ENCODE peak calls at places on chromosome 18, in eight cellular contexts. B, T, I, D, U, C, F and H are unnamed samples.

GRCh38 chr18:78074400-78075020 is 824.9 kb downstream of the GALR1 start:
- DNase-seq in C (no peak), F (no peak), D (no peak), I (no peak), T (no peak), U (no peak), B (no peak), H (no peak)

GRCh38 chr18:75492897-75493296 is 65.4 kb upstream of the SMIM21 start:
- DNase-seq in D (no peak), F (no peak), B (no peak), C (no peak), T (no peak), I (no peak), U (no peak), H (no peak)

GRCh38 chr18:27382477-27383216 is 197.5 kb upstream of the CHST9 start:
- DNase-seq in T (no peak), B (no peak), D (no peak), F (no peak), U (no peak), C (no peak), I (no peak), H (no peak)

GRCh38 chr18:1488394-1488793 is 583.7 kb downstream of the ADCYAP1 start:
- DNase-seq in D (no peak), C (no peak), U (no peak), F (no peak), B (no peak), T (no peak), I (no peak), H (no peak)

GRCh38 chr18:68797901-68798300 is at the start of gene CCDC102B:
- DNase-seq in D (peak), F (no peak), U (no peak), I (peak), T (no peak), B (no peak), C (no peak), H (peak)

GRCh38 chr18:42734520-42734919 is 381.0 kb downstream of the RIT2 start:
- DNase-seq in T (no peak), B (no peak), C (no peak), I (no peak), D (no peak), U (no peak), F (no peak), H (no peak)

GRCh38 chr18:2104620-2105462 is 466.5 kb downstream of the METTL4 start:
- DNase-seq in B (no peak), T (peak), C (peak), F (peak), U (peak), D (peak), I (peak), H (peak)

GRCh38 chr18:45611943-45612342 is 3.3 kb upstream of the SLC14A2 start:
- DNase-seq in I (no peak), D (no peak), F (no peak), B (no peak), U (no peak), T (no peak), C (no peak), H (no peak)

GRCh38 chr18:76847926-76848325 is 25.6 kb downstream of the ZNF236 start:
- DNase-seq in T (peak), B (no peak), D (no peak), F (peak), U (no peak), C (no peak), I (peak), H (no peak)

GRCh38 chr18:45566025-45566740 is 49.1 kb upstream of the SLC14A2 start:
- DNase-seq in C (no peak), D (peak), T (no peak), B (peak), U (peak), F (no peak), I (peak), H (peak)

GRCh38 chr18:48975817-48976649 is 25.3 kb upstream of the SMAD7 start:
- DNase-seq in F (peak), T (peak), I (peak), U (peak), B (no peak), D (no peak), C (no peak), H (no peak)

GRCh38 chr18:46832856-46833255 is 76.0 kb upstream of the ST8SIA5 start:
- DNase-seq in C (no peak), F (no peak), U (no peak), I (no peak), D (no peak), T (no peak), B (no peak), H (no peak)

GRCh38 chr18:47595816-47596501 is 334.5 kb downstream of the SMAD2 start:
- DNase-seq in C (no peak), B (no peak), T (peak), F (peak), D (no peak), U (no peak), I (peak), H (no peak)

GRCh38 chr18:9333441-9334350 is 877 bp upstream of the TWSG1 start:
- DNase-seq in U (no peak), B (no peak), I (no peak), F (peak), D (no peak), C (no peak), T (no peak), H (no peak)

GRCh38 chr18:47215554-47216138 is 35.8 kb downstream of the SKOR2 start:
- DNase-seq in B (no peak), F (peak), C (no peak), D (peak), U (no peak), T (peak), I (peak), H (peak)

GRCh38 chr18:34928068-34928753 is 113.0 kb upstream of the MAPRE2 start:
- DNase-seq in T (no peak), F (peak), I (no peak), U (no peak), B (no peak), D (no peak), C (no peak), H (no peak)

GRCh38 chr18:10322408-10322807 is 132.0 kb upstream of the APCDD1 start:
- DNase-seq in U (no peak), C (no peak), D (no peak), B (no peak), F (no peak), T (no peak), I (no peak), H (no peak)

GRCh38 chr18:8507881-8508280 is 101.4 kb upstream of the RAB12 start:
- DNase-seq in F (no peak), I (no peak), D (no peak), U (no peak), T (no peak), B (no peak), C (no peak), H (peak)

GRCh38 chr18:56516769-56517168 is 121.6 kb downstream of the TXNL1 start:
- DNase-seq in I (no peak), B (no peak), U (no peak), T (no peak), F (no peak), C (no peak), D (no peak), H (no peak)

GRCh38 chr18:71431171-71431570 is 1113.0 kb downstream of the CBLN2 start:
- DNase-seq in C (no peak), F (no peak), U (no peak), T (no peak), D (no peak), I (no peak), B (no peak), H (no peak)

GRCh38 chr18:3596324-3597158 is 146.6 kb downstream of the TGIF1 start:
- DNase-seq in F (no peak), I (no peak), T (peak), C (peak), B (no peak), U (peak), D (no peak), H (no peak)

GRCh38 chr18:46506974-46507373 is 150.0 kb downstream of the LOXHD1 start:
- DNase-seq in D (no peak), C (no peak), F (no peak), I (no peak), U (no peak), T (no peak), B (no peak), H (no peak)

GRCh38 chr18:56148373-56148772 is 490.0 kb downstream of the TXNL1 start:
- DNase-seq in U (no peak), D (peak), I (peak), B (peak), T (no peak), C (no peak), F (no peak), H (no peak)

GRCh38 chr18:23069481-23069880 is 65.8 kb upstream of the CABLES1 start:
- DNase-seq in C (no peak), F (no peak), B (no peak), T (no peak), D (no peak), I (no peak), U (no peak), H (no peak)

GRCh38 chr18:23585007-23585871 is 1.1 kb downstream of the NPC1 start:
- DNase-seq in C (no peak), T (peak), F (peak), U (no peak), D (no peak), I (peak), B (peak), H (no peak)

GRCh38 chr18:61554946-61555361 is 221.7 kb downstream of the CDH20 start:
- DNase-seq in D (no peak), T (no peak), U (no peak), B (no peak), C (no peak), I (no peak), F (no peak), H (no peak)

GRCh38 chr18:38493991-38494559 is 928.5 kb upstream of the CELF4 start:
- DNase-seq in F (no peak), D (no peak), B (peak), C (no peak), I (peak), T (no peak), U (no peak), H (no peak)

GRCh38 chr18:21693322-21693721 is 11.3 kb downstream of the ABHD3 start:
- DNase-seq in B (no peak), U (no peak), I (no peak), T (no peak), D (no peak), F (no peak), C (no peak), H (no peak)

GRCh38 chr18:45156941-45157340 is 458.3 kb upstream of the SLC14A2 start:
- DNase-seq in I (no peak), C (no peak), B (no peak), D (no peak), U (no peak), F (no peak), T (no peak), H (no peak)

DNA sequence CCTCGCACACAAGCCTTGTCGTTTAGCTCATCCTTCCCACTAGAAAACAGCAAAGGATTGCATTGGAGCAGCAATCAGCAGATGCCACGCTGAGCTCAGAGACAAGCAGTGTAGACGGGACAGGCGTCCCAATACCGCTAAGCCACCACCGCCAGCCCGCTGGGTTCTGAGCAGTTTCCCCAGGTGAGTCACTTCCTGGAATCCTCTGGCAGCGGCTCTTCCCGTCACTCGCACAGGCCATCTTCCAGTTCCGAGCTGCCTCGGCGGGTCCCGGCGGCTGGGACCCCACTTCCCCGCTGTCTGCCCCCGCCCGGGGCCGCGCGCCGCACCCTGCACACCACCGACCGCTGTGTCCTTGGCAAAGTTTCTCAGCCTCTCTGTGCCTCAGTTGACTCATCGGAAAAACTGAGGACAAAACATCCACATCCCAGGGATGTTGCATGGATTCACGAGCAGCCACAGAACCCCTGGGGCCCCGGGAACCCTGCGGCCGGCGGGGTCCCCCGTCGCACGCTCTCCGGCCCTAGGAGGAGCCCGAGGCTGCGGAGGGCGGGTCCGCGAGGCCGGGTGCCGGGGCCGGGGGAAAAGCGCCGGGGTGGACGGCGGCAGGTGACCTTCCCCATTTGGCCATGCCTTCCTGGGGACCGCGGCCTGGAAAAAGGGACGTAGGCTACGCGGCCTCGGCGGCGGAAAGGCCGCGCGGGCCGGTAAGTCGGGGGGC is 576 bp downstream of the KDSR start:
- DNase-seq in T (peak), U (peak), B (peak), I (peak), D (no peak), C (peak), F (peak), H (no peak)
- TF ChIP-seq CTCF in T (no peak), U (no peak), B (no peak), I (no peak), D (no peak), C (no peak), F (no peak), H (no peak)

GRCh38 chr18:57881818-57882413 is 78.8 kb upstream of the ATP8B1 start:
- DNase-seq in C (peak), F (peak), U (peak), D (peak), B (no peak), I (peak), T (peak), H (peak)
- TF ChIP-seq CTCF in C (peak), F (peak), U (peak), D (peak), B (peak), I (peak), T (peak), H (peak)

DNA sequence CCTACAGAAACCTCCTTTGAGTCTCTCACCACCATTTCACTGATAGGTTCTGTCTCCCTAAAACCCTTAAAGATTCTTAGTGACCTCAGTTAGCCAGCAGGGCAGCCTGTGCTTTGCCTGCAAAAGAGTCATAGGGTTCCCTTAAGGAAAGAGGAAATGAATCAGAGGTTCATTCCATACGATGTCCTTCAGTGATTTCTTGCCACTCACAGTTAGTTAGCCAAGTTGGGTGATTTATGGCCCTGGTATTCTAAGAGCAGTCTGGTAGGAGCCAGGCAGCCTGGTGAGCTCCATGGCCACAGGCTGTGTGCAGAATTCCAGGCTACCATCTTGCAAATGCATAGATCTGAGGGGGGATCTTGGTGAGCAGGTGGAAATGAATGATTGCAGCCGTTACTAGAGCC is 18.7 kb upstream of the CCBE1 start:
- DNase-seq in B (peak), I (peak), T (no peak), C (no peak), D (peak), U (no peak), F (no peak), H (peak)
- TF ChIP-seq CTCF in B (peak), I (no peak), T (no peak), C (no peak), D (peak), U (no peak), F (no peak), H (peak)

DNA sequence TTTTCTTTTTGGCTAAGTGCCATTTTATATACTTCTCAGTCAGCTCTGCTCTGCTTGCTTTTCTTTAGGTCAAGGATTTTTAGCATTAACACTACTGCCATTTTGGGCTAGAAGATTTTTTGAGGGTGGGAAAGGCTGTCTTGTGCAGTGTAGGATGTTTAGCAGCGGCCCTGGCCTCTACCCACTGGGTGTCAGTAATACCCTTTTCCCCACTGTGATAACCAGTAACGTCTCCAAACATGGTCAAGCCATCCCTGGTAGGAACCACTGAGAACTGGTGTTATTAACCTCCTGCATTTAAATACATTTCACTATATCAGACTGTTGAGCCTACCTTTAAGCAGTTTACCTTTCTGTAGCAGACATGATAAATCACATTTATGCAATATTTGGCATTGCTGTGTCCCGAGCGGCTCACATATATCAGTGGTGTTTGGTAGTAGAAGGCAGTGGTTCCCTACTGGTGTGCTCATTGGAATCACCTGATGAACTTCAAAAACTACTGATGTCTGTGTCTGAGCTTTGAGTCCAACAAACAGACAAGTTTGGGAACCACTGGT is 70.5 kb downstream of the CEP192 start:
- DNase-seq in B (no peak), I (no peak), U (no peak), D (no peak), C (no peak), T (no peak), F (no peak), H (no peak)
- TF ChIP-seq CTCF in B (no peak), I (no peak), U (no peak), D (no peak), C (no peak), T (no peak), F (no peak), H (no peak)

GRCh38 chr18:12630136-12630535 is 27.8 kb downstream of the SPIRE1 start:
- DNase-seq in D (no peak), F (no peak), T (no peak), U (no peak), C (no peak), I (no peak), B (no peak), H (no peak)

GRCh38 chr18:12628706-12629702 is 28.9 kb downstream of the SPIRE1 start:
- DNase-seq in B (peak), U (no peak), I (peak), F (no peak), C (no peak), D (peak), T (no peak), H (no peak)

GRCh38 chr18:12637393-12637792 is 20.5 kb downstream of the SPIRE1 start:
- DNase-seq in U (no peak), F (no peak), T (no peak), C (no peak), I (peak), B (no peak), D (no peak), H (no peak)

DNA sequence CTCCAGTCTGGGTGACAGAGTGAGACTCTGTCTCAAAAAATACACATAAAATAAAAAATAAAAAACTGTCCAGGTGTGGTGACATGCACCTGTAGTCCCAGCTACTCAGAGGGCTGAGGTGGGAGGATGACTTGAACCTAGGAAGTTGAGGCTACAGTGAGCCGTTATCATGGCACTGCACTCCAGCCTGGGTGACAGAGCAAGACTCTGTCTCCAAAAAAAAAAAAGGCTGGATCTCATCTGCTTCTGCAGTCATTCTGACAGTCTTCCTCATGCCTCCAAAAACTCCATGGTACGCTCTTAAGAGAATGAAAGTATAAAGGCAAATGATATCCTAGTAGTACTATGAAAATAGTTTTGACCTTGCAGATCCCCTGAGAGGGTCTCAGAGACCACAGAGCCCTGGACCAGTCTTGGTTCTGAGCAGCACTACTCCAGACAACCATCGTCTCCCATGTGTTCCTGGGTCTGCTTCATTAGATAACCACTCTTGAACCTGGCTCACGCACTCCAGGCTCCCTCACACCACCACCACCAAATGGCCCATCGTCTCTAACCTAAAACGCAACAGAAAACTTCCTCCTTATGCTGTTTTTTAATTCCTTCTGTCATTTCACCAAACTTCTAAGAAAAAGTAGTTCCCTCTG is 26.0 kb downstream of the SPIRE1 start:
- DNase-seq in D (no peak), U (no peak), C (no peak), I (no peak), B (no peak), F (no peak), T (no peak), H (no peak)
- TF ChIP-seq CTCF in D (no peak), U (no peak), C (no peak), I (no peak), B (no peak), F (no peak), T (no peak), H (no peak)

GRCh38 chr18:50282521-50283335 is 1.4 kb upstream of the MBD1 start:
- DNase-seq in T (no peak), D (no peak), F (no peak), B (no peak), U (no peak), C (no peak), I (no peak), H (no peak)

GRCh38 chr18:50280707-50281294 is 522 bp downstream of the MBD1 start:
- DNase-seq in B (no peak), C (no peak), U (no peak), I (no peak), T (no peak), F (no peak), D (no peak), H (no peak)

GRCh38 chr18:50279752-50280151 is 1.6 kb downstream of the MBD1 start:
- DNase-seq in I (no peak), C (no peak), D (no peak), B (no peak), F (no peak), T (no peak), U (no peak), H (no peak)

GRCh38 chr18:50281972-50282520 is 723 bp upstream of the MBD1 start:
- DNase-seq in T (no peak), B (no peak), I (no peak), D (no peak), U (no peak), F (no peak), C (no peak), H (no peak)

GRCh38 chr18:50281295-50281971 is at the start of gene MBD1:
- DNase-seq in C (peak), U (peak), T (peak), B (peak), F (peak), I (peak), D (peak), H (peak)
- TF ChIP-seq CTCF in C (peak), U (peak), T (peak), B (peak), F (no peak), I (no peak), D (peak), H (peak)

DNA sequence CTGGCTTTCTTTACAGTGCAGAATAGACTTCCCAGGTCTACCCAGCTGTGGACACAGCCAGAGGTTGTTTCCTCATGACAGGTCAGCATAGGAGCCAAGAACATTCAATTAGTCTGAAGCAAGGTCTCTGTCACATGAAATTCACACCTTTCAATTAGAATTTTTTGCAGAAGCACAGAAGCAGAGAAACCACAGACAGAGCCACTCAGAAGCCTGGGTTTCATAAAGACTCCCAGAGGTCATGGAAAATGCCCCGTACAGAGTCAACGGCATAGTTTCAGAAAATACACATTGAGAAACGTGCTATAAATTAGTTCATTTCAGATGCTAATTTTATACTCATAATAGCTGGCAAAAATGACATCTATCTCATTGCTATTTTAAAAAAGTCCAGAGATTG is 87.0 kb upstream of the TMEM200C start:
- DNase-seq in B (no peak), T (no peak), C (no peak), F (no peak), I (no peak), D (no peak), U (no peak), H (no peak)
- TF ChIP-seq CTCF in B (no peak), T (no peak), C (no peak), F (no peak), I (no peak), D (no peak), U (no peak), H (no peak)

GRCh38 chr18:79632765-79633164 is 46.8 kb upstream of the CTDP1 start:
- DNase-seq in U (no peak), T (no peak), C (no peak), B (no peak), I (no peak), F (no peak), D (no peak), H (no peak)
- TF ChIP-seq CTCF in U (no peak), T (no peak), C (no peak), B (no peak), I (no peak), F (no peak), D (no peak), H (no peak)